ENCODE peak calls at places on chromosomes 5 and 9, in nine cellular contexts. H, T, V, S, E, G, J, M and Z are unnamed samples.

GRCh38 chr5:21236896-21237830 is 1249.2 kb upstream of the CDH18 start:
- DNase-seq in H (no peak), T (no peak), V (no peak), S (no peak), E (no peak), G (no peak), J (no peak), M (no peak), Z (no peak)

GRCh38 chr5:81848368-81848767 is 97.5 kb upstream of the SSBP2 start:
- DNase-seq in H (no peak), T (no peak), V (no peak), S (no peak), E (no peak), G (no peak), J (no peak), M (no peak), Z (no peak)

GRCh38 chr9:133102190-133103021 is 18.6 kb downstream of the RALGDS start:
- DNase-seq in H (no peak), T (no peak), V (no peak), S (no peak), E (no peak), G (peak; percentile 3), J (no peak), M (no peak), Z (no peak)

GRCh38 chr9:37262410-37262809 is 142.0 kb downstream of the ZCCHC7 start:
- DNase-seq in H (no peak), T (no peak), V (no peak), S (no peak), E (no peak), G (no peak), J (no peak), M (no peak), Z (peak; percentile 16)

GRCh38 chr5:109619661-109620060 is 70.1 kb upstream of the MAN2A1 start:
- DNase-seq in H (no peak), T (no peak), V (no peak), S (no peak), E (no peak), G (no peak), J (no peak), M (no peak), Z (no peak)

GRCh38 chr5:94928891-94929290 is 310.4 kb downstream of the SLF1 start:
- DNase-seq in H (no peak), T (no peak), V (no peak), S (no peak), E (no peak), G (no peak), J (no peak), M (no peak), Z (no peak)

GRCh38 chr5:110594866-110595265 is 131.6 kb downstream of the TMEM232 start:
- DNase-seq in H (no peak), T (no peak), V (no peak), S (no peak), E (no peak), G (no peak), J (no peak), M (no peak), Z (no peak)

GRCh38 chr9:92607088-92607487 is 62.8 kb downstream of the IPPK start:
- DNase-seq in H (no peak), T (peak; percentile 1), V (no peak), S (no peak), E (no peak), G (no peak), J (no peak), M (no peak), Z (no peak)

GRCh38 chr9:15999422-16000339 is 446.8 kb downstream of the CCDC171 start:
- DNase-seq in H (no peak), T (no peak), V (no peak), S (no peak), E (no peak), G (no peak), J (no peak), M (no peak), Z (no peak)

GRCh38 chr9:100370064-100370723 is 17.5 kb upstream of the TEX10 start:
- DNase-seq in H (no peak), T (no peak), V (no peak), S (no peak), E (no peak), G (no peak), J (no peak), M (no peak), Z (no peak)

GRCh38 chr5:139707445-139708003 is 59.4 kb downstream of the CXXC5 start:
- DNase-seq in H (no peak), T (no peak), V (no peak), S (no peak), E (no peak), G (no peak), J (no peak), M (no peak), Z (no peak)

GRCh38 chr5:173802670-173803165 is 85.4 kb upstream of the CPEB4 start:
- DNase-seq in H (no peak), T (no peak), V (no peak), S (peak; percentile 59), E (no peak), G (no peak), J (no peak), M (no peak), Z (no peak)